ENCODE peak calls at places on chromosomes 2 and 18, in ten cellular contexts. One of them, this sample, is unnamed.

GRCh38 chr2:48900321-48901014 is 144.9 kb upstream of the LHCGR start:
- DNase-seq in pancreas: no peak
- DNase-seq in GM13977: no peak
- DNase-seq in sigmoid colon: no peak
- DNase-seq in MCF 10A: no peak
- DNase-seq in tibial artery: no peak
- DNase-seq in GM20000: no peak
- DNase-seq in cardiac fibroblast: peak
- DNase-seq in A549: no peak
- DNase-seq in lower lobe of right lung: no peak
- DNase-seq in this sample: no peak

GRCh38 chr2:240952496-240953246 is 45.7 kb upstream of the SNED1 start:
- DNase-seq in A549: no peak
- DNase-seq in GM13977: no peak
- DNase-seq in lower lobe of right lung: peak
- DNase-seq in cardiac fibroblast: no peak
- DNase-seq in sigmoid colon: peak
- DNase-seq in tibial artery: peak
- DNase-seq in MCF 10A: no peak
- DNase-seq in pancreas: peak
- DNase-seq in GM20000: no peak
- DNase-seq in this sample: no peak

GRCh38 chr2:219017166-219017931 is 24.0 kb downstream of the CFAP65 start:
- DNase-seq in MCF 10A: no peak
- DNase-seq in lower lobe of right lung: peak
- DNase-seq in GM13977: no peak
- DNase-seq in sigmoid colon: peak
- DNase-seq in GM20000: no peak
- DNase-seq in tibial artery: no peak
- DNase-seq in A549: no peak
- DNase-seq in cardiac fibroblast: no peak
- DNase-seq in pancreas: no peak
- DNase-seq in this sample: no peak

GRCh38 chr2:27306657-27307544 is 1.3 kb downstream of the UCN start:
- DNase-seq in lower lobe of right lung: peak
- DNase-seq in pancreas: no peak
- DNase-seq in MCF 10A: no peak
- DNase-seq in GM20000: peak
- DNase-seq in sigmoid colon: no peak
- DNase-seq in GM13977: peak
- DNase-seq in cardiac fibroblast: no peak
- DNase-seq in tibial artery: no peak
- DNase-seq in A549: no peak
- DNase-seq in this sample: peak

GRCh38 chr18:70261141-70261788 is 27.6 kb upstream of the SOCS6 start:
- DNase-seq in A549: no peak
- DNase-seq in pancreas: no peak
- DNase-seq in sigmoid colon: no peak
- DNase-seq in cardiac fibroblast: no peak
- DNase-seq in MCF 10A: no peak
- DNase-seq in tibial artery: no peak
- DNase-seq in GM20000: no peak
- DNase-seq in GM13977: no peak
- DNase-seq in lower lobe of right lung: no peak
- DNase-seq in this sample: no peak

GRCh38 chr18:76989647-76990190 is 142.9 kb downstream of the MBP start:
- DNase-seq in MCF 10A: no peak
- DNase-seq in sigmoid colon: no peak
- DNase-seq in A549: no peak
- DNase-seq in tibial artery: no peak
- DNase-seq in lower lobe of right lung: no peak
- DNase-seq in pancreas: no peak
- DNase-seq in GM13977: no peak
- DNase-seq in GM20000: no peak
- DNase-seq in cardiac fibroblast: no peak
- DNase-seq in this sample: no peak

GRCh38 chr2:120231564-120231973 is 8.4 kb upstream of the TMEM185B start:
- DNase-seq in MCF 10A: no peak
- DNase-seq in cardiac fibroblast: no peak
- DNase-seq in sigmoid colon: no peak
- DNase-seq in tibial artery: no peak
- DNase-seq in pancreas: no peak
- DNase-seq in GM20000: no peak
- DNase-seq in lower lobe of right lung: no peak
- DNase-seq in A549: no peak
- DNase-seq in GM13977: no peak
- DNase-seq in this sample: peak

GRCh38 chr18:61545281-61546245 is 212.3 kb downstream of the CDH20 start:
- DNase-seq in sigmoid colon: no peak
- DNase-seq in tibial artery: no peak
- DNase-seq in lower lobe of right lung: no peak
- DNase-seq in cardiac fibroblast: no peak
- DNase-seq in GM20000: no peak
- DNase-seq in MCF 10A: no peak
- DNase-seq in GM13977: no peak
- DNase-seq in A549: no peak
- DNase-seq in pancreas: no peak
- DNase-seq in this sample: no peak

GRCh38 chr2:121736140-121736461 is 574 bp downstream of the NIFK start:
- DNase-seq in GM13977: no peak
- DNase-seq in MCF 10A: no peak
- DNase-seq in sigmoid colon: no peak
- DNase-seq in GM20000: no peak
- DNase-seq in A549: no peak
- DNase-seq in cardiac fibroblast: no peak
- DNase-seq in pancreas: no peak
- DNase-seq in tibial artery: no peak
- DNase-seq in lower lobe of right lung: no peak
- DNase-seq in this sample: no peak

GRCh38 chr18:5158587-5158986 is 38.5 kb downstream of the AKAIN1 start:
- DNase-seq in pancreas: no peak
- DNase-seq in cardiac fibroblast: no peak
- DNase-seq in MCF 10A: no peak
- DNase-seq in GM13977: no peak
- DNase-seq in sigmoid colon: no peak
- DNase-seq in lower lobe of right lung: no peak
- DNase-seq in GM20000: no peak
- DNase-seq in A549: no peak
- DNase-seq in tibial artery: no peak
- DNase-seq in this sample: no peak

GRCh38 chr2:224946911-224947310 is 95.4 kb downstream of the DOCK10 start:
- DNase-seq in GM13977: peak
- DNase-seq in pancreas: no peak
- DNase-seq in MCF 10A: peak
- DNase-seq in lower lobe of right lung: no peak
- DNase-seq in cardiac fibroblast: peak
- DNase-seq in GM20000: no peak
- DNase-seq in tibial artery: no peak
- DNase-seq in A549: no peak
- DNase-seq in sigmoid colon: no peak
- DNase-seq in this sample: no peak

DNA sequence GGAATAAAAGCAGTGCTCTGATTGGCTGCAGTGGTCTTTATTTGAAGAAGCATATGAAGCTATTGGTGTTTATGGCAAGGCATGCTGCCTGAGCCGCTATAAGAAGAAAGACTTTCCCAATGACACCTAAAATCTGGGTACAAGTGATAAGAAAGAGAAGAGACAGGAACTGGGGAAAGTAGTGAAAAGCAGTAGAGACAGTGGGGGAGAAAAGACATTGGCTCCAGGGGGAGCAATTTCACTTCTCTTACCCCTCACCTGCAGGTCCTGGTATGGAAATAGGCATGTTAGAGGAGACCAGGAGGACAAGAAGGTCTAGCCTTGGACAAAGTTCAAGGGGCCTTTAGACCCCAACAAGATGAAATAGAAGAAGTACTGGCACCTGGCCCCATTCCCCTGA is 47.1 kb downstream of the PLCL1 start:
- DNase-seq in A549: no peak
- DNase-seq in tibial artery: no peak
- DNase-seq in sigmoid colon: no peak
- DNase-seq in pancreas: no peak
- DNase-seq in GM20000: peak
- DNase-seq in cardiac fibroblast: no peak
- DNase-seq in MCF 10A: peak
- DNase-seq in lower lobe of right lung: no peak
- DNase-seq in GM13977: peak
- DNase-seq in this sample: peak
- TF ChIP-seq CTCF in A549: no peak
- TF ChIP-seq CTCF in tibial artery: no peak
- TF ChIP-seq CTCF in sigmoid colon: no peak
- TF ChIP-seq CTCF in pancreas: no peak
- TF ChIP-seq CTCF in GM20000: peak
- TF ChIP-seq CTCF in cardiac fibroblast: peak
- TF ChIP-seq CTCF in MCF 10A: peak
- TF ChIP-seq CTCF in lower lobe of right lung: no peak
- TF ChIP-seq CTCF in GM13977: peak
- TF ChIP-seq CTCF in this sample: peak

GRCh38 chr2:64451051-64451450 is 2.9 kb upstream of the LGALSL start:
- DNase-seq in cardiac fibroblast: no peak
- DNase-seq in MCF 10A: no peak
- DNase-seq in pancreas: no peak
- DNase-seq in GM13977: no peak
- DNase-seq in A549: no peak
- DNase-seq in tibial artery: no peak
- DNase-seq in sigmoid colon: no peak
- DNase-seq in lower lobe of right lung: no peak
- DNase-seq in GM20000: no peak
- DNase-seq in this sample: no peak
- TF ChIP-seq CTCF in cardiac fibroblast: no peak
- TF ChIP-seq CTCF in MCF 10A: no peak
- TF ChIP-seq CTCF in pancreas: no peak
- TF ChIP-seq CTCF in GM13977: no peak
- TF ChIP-seq CTCF in A549: no peak
- TF ChIP-seq CTCF in tibial artery: no peak
- TF ChIP-seq CTCF in sigmoid colon: no peak
- TF ChIP-seq CTCF in lower lobe of right lung: no peak
- TF ChIP-seq CTCF in GM20000: no peak
- TF ChIP-seq CTCF in this sample: no peak

GRCh38 chr2:231188506-231189170 is 9.8 kb upstream of the ARMC9 start:
- DNase-seq in tibial artery: no peak
- DNase-seq in pancreas: peak
- DNase-seq in GM20000: no peak
- DNase-seq in A549: no peak
- DNase-seq in lower lobe of right lung: no peak
- DNase-seq in MCF 10A: no peak
- DNase-seq in GM13977: no peak
- DNase-seq in sigmoid colon: peak
- DNase-seq in cardiac fibroblast: no peak
- DNase-seq in this sample: no peak

GRCh38 chr2:231189171-231189530 is 9.3 kb upstream of the ARMC9 start:
- DNase-seq in A549: no peak
- DNase-seq in GM20000: no peak
- DNase-seq in sigmoid colon: peak
- DNase-seq in tibial artery: no peak
- DNase-seq in cardiac fibroblast: no peak
- DNase-seq in GM13977: no peak
- DNase-seq in MCF 10A: no peak
- DNase-seq in pancreas: peak
- DNase-seq in lower lobe of right lung: no peak
- DNase-seq in this sample: no peak

GRCh38 chr2:231189571-231190495 is 8.6 kb upstream of the ARMC9 start:
- DNase-seq in sigmoid colon: peak
- DNase-seq in A549: no peak
- DNase-seq in MCF 10A: no peak
- DNase-seq in GM13977: no peak
- DNase-seq in cardiac fibroblast: peak
- DNase-seq in pancreas: peak
- DNase-seq in GM20000: no peak
- DNase-seq in tibial artery: peak
- DNase-seq in lower lobe of right lung: peak
- DNase-seq in this sample: no peak

GRCh38 chr2:231191896-231192872 is 6.2 kb upstream of the ARMC9 start:
- DNase-seq in sigmoid colon: peak
- DNase-seq in A549: peak
- DNase-seq in tibial artery: peak
- DNase-seq in GM13977: no peak
- DNase-seq in pancreas: peak
- DNase-seq in MCF 10A: peak
- DNase-seq in cardiac fibroblast: peak
- DNase-seq in lower lobe of right lung: peak
- DNase-seq in GM20000: no peak
- DNase-seq in this sample: no peak

GRCh38 chr2:231190531-231191197 is 7.8 kb upstream of the ARMC9 start:
- DNase-seq in GM13977: peak
- DNase-seq in tibial artery: peak
- DNase-seq in lower lobe of right lung: peak
- DNase-seq in A549: no peak
- DNase-seq in sigmoid colon: peak
- DNase-seq in pancreas: peak
- DNase-seq in MCF 10A: no peak
- DNase-seq in GM20000: no peak
- DNase-seq in cardiac fibroblast: peak
- DNase-seq in this sample: no peak
- TF ChIP-seq CTCF in GM13977: no peak
- TF ChIP-seq CTCF in tibial artery: peak
- TF ChIP-seq CTCF in lower lobe of right lung: peak
- TF ChIP-seq CTCF in A549: no peak
- TF ChIP-seq CTCF in sigmoid colon: no peak
- TF ChIP-seq CTCF in pancreas: no peak
- TF ChIP-seq CTCF in MCF 10A: no peak
- TF ChIP-seq CTCF in GM20000: no peak
- TF ChIP-seq CTCF in cardiac fibroblast: no peak
- TF ChIP-seq CTCF in this sample: no peak

GRCh38 chr18:13836559-13836958 is 12.6 kb downstream of the MC5R start:
- DNase-seq in sigmoid colon: no peak
- DNase-seq in tibial artery: no peak
- DNase-seq in GM20000: no peak
- DNase-seq in A549: no peak
- DNase-seq in pancreas: no peak
- DNase-seq in lower lobe of right lung: no peak
- DNase-seq in cardiac fibroblast: no peak
- DNase-seq in MCF 10A: peak
- DNase-seq in GM13977: no peak
- DNase-seq in this sample: no peak

GRCh38 chr18:13834501-13835015 is 10.6 kb downstream of the MC5R start:
- DNase-seq in GM20000: no peak
- DNase-seq in tibial artery: no peak
- DNase-seq in GM13977: no peak
- DNase-seq in lower lobe of right lung: no peak
- DNase-seq in cardiac fibroblast: no peak
- DNase-seq in pancreas: no peak
- DNase-seq in sigmoid colon: no peak
- DNase-seq in A549: no peak
- DNase-seq in MCF 10A: no peak
- DNase-seq in this sample: no peak

GRCh38 chr18:13826209-13826608 is 2.3 kb downstream of the MC5R start:
- DNase-seq in pancreas: no peak
- DNase-seq in sigmoid colon: no peak
- DNase-seq in MCF 10A: no peak
- DNase-seq in cardiac fibroblast: no peak
- DNase-seq in GM13977: no peak
- DNase-seq in GM20000: no peak
- DNase-seq in tibial artery: no peak
- DNase-seq in A549: no peak
- DNase-seq in lower lobe of right lung: no peak
- DNase-seq in this sample: no peak

GRCh38 chr18:13835202-13835601 is 11.3 kb downstream of the MC5R start:
- DNase-seq in GM20000: no peak
- DNase-seq in tibial artery: no peak
- DNase-seq in sigmoid colon: no peak
- DNase-seq in pancreas: no peak
- DNase-seq in lower lobe of right lung: no peak
- DNase-seq in GM13977: no peak
- DNase-seq in A549: no peak
- DNase-seq in MCF 10A: no peak
- DNase-seq in cardiac fibroblast: no peak
- DNase-seq in this sample: no peak

GRCh38 chr18:13831864-13832508 is 8.0 kb downstream of the MC5R start:
- DNase-seq in tibial artery: no peak
- DNase-seq in GM20000: no peak
- DNase-seq in lower lobe of right lung: no peak
- DNase-seq in cardiac fibroblast: no peak
- DNase-seq in MCF 10A: peak
- DNase-seq in GM13977: peak
- DNase-seq in sigmoid colon: no peak
- DNase-seq in A549: peak
- DNase-seq in pancreas: no peak
- DNase-seq in this sample: no peak
- TF ChIP-seq CTCF in tibial artery: no peak
- TF ChIP-seq CTCF in GM20000: no peak
- TF ChIP-seq CTCF in lower lobe of right lung: no peak
- TF ChIP-seq CTCF in cardiac fibroblast: no peak
- TF ChIP-seq CTCF in MCF 10A: no peak
- TF ChIP-seq CTCF in GM13977: peak
- TF ChIP-seq CTCF in sigmoid colon: no peak
- TF ChIP-seq CTCF in A549: no peak
- TF ChIP-seq CTCF in pancreas: no peak
- TF ChIP-seq CTCF in this sample: no peak

This sample was measured in activated CD8-positive, alpha-beta T cell treated with anti-CD3 and anti-CD28 coated beads for 36 hours.